ENCODE peak calls at places on chromosomes 7 and 10, in four cellular contexts. V is right lobe of liver, Q is foreskin melanocyte, E is COR-L47. U is an unnamed sample.

GRCh38 chr10:19421664-19422063 is 373.1 kb downstream of the MALRD1 start:
- DNase-seq in Q (no peak), V (no peak), E (no peak), U (no peak)

GRCh38 chr10:27687808-27688207 is 57.8 kb downstream of the MKX start:
- DNase-seq in V (no peak), E (no peak), Q (no peak), U (no peak)

GRCh38 chr10:642186-642890 is 47.1 kb downstream of the DIP2C start:
- DNase-seq in Q (no peak), V (no peak), E (no peak), U (no peak)

GRCh38 chr10:69898524-69898923 is 96.8 kb downstream of the COL13A1 start:
- DNase-seq in E (no peak), Q (no peak), V (peak), U (no peak)

GRCh38 chr10:27893320-27894014 is 105.4 kb downstream of the ODAD2 start:
- DNase-seq in Q (peak), E (no peak), V (no peak), U (peak)

GRCh38 chr7:80273327-80273726 is 138.7 kb downstream of the GNAI1 start:
- DNase-seq in E (no peak), Q (no peak), V (no peak), U (no peak)

GRCh38 chr7:128153436-128153835 is 87.6 kb upstream of the LEP start:
- DNase-seq in Q (no peak), V (no peak), E (no peak), U (no peak)

GRCh38 chr7:127652333-127653248 is 597 bp downstream of the SND1 start:
- DNase-seq in E (no peak), V (no peak), Q (no peak), U (peak)

GRCh38 chr10:60883187-60883586 is 60.8 kb downstream of the RHOBTB1 start:
- DNase-seq in Q (no peak), E (peak), V (no peak), U (peak)

GRCh38 chr7:49878627-49879026 is 105.2 kb downstream of the VWC2 start:
- DNase-seq in Q (no peak), E (peak), V (no peak), U (no peak)

GRCh38 chr7:116802144-116802747 is 60.1 kb upstream of the CAPZA2 start:
- DNase-seq in Q (peak), V (no peak), E (no peak), U (peak)

GRCh38 chr10:122135251-122136025 is 135.7 kb upstream of the BTBD16 start:
- DNase-seq in E (no peak), Q (no peak), V (no peak), U (no peak)

GRCh38 chr10:77146937-77147336 is 490.7 kb downstream of the KCNMA1 start:
- DNase-seq in Q (no peak), V (no peak), E (no peak), U (no peak)